ENCODE peak calls at places on chromosomes 3 and 15, in seven cellular contexts. One of them, this sample, is unnamed.

GRCh38 chr15:59642351-59642750 is 15.0 kb downstream of the GTF2A2 start:
- DNase-seq in prostate gland: no peak
- DNase-seq in H54: no peak
- DNase-seq in heart left ventricle: no peak
- DNase-seq in ovary: no peak
- DNase-seq in body of pancreas: no peak
- DNase-seq in IMR-90: no peak
- DNase-seq in this sample: no peak

GRCh38 chr3:139093840-139094239 is 49.1 kb upstream of the PRR23C start:
- DNase-seq in body of pancreas: no peak
- DNase-seq in IMR-90: no peak
- DNase-seq in ovary: no peak
- DNase-seq in prostate gland: no peak
- DNase-seq in heart left ventricle: no peak
- DNase-seq in H54: no peak
- DNase-seq in this sample: no peak

GRCh38 chr3:66450389-66451022 is 50.3 kb downstream of the LRIG1 start:
- DNase-seq in heart left ventricle: no peak
- DNase-seq in H54: no peak
- DNase-seq in prostate gland: peak; percentile 87
- DNase-seq in body of pancreas: peak; percentile 68
- DNase-seq in IMR-90: peak; percentile 76
- DNase-seq in ovary: peak; percentile 79
- DNase-seq in this sample: no peak

GRCh38 chr15:33279613-33280205 is 31.1 kb upstream of the RYR3 start:
- DNase-seq in H54: peak; percentile 19
- DNase-seq in prostate gland: no peak
- DNase-seq in heart left ventricle: no peak
- DNase-seq in IMR-90: no peak
- DNase-seq in body of pancreas: no peak
- DNase-seq in ovary: no peak
- DNase-seq in this sample: no peak

GRCh38 chr3:136750209-136750921 is 1.8 kb downstream of the STAG1 start:
- DNase-seq in H54: no peak
- DNase-seq in heart left ventricle: no peak
- DNase-seq in ovary: no peak
- DNase-seq in body of pancreas: no peak
- DNase-seq in IMR-90: no peak
- DNase-seq in prostate gland: no peak
- DNase-seq in this sample: peak; percentile 60

GRCh38 chr3:41265823-41266273 is 66.5 kb downstream of the CTNNB1 start:
- DNase-seq in IMR-90: peak; percentile 90
- DNase-seq in heart left ventricle: no peak
- DNase-seq in body of pancreas: no peak
- DNase-seq in prostate gland: no peak
- DNase-seq in H54: no peak
- DNase-seq in ovary: no peak
- DNase-seq in this sample: no peak

GRCh38 chr15:76401285-76401684 is 64.7 kb downstream of the ISL2 start:
- DNase-seq in IMR-90: peak; percentile 59
- DNase-seq in ovary: no peak
- DNase-seq in heart left ventricle: no peak
- DNase-seq in prostate gland: no peak
- DNase-seq in body of pancreas: no peak
- DNase-seq in H54: no peak
- DNase-seq in this sample: no peak

GRCh38 chr3:128226186-128226725 is 73.0 kb downstream of the EEFSEC start:
- DNase-seq in ovary: no peak
- DNase-seq in H54: no peak
- DNase-seq in IMR-90: no peak
- DNase-seq in body of pancreas: no peak
- DNase-seq in prostate gland: no peak
- DNase-seq in heart left ventricle: no peak
- DNase-seq in this sample: no peak

GRCh38 chr3:89314454-89314853 is 207.0 kb downstream of the EPHA3 start:
- DNase-seq in IMR-90: peak; percentile 44
- DNase-seq in ovary: no peak
- DNase-seq in H54: no peak
- DNase-seq in heart left ventricle: no peak
- DNase-seq in prostate gland: no peak
- DNase-seq in body of pancreas: no peak
- DNase-seq in this sample: no peak

GRCh38 chr3:73086071-73086494 is 24.6 kb downstream of the EBLN2 start:
- DNase-seq in prostate gland: peak; percentile 14
- DNase-seq in heart left ventricle: no peak
- DNase-seq in IMR-90: peak; percentile 43
- DNase-seq in ovary: peak; percentile 66
- DNase-seq in body of pancreas: peak; percentile 55
- DNase-seq in H54: no peak
- DNase-seq in this sample: peak; percentile 37

GRCh38 chr15:85781099-85781498 is 13.6 kb downstream of the KLHL25 start:
- DNase-seq in IMR-90: no peak
- DNase-seq in ovary: no peak
- DNase-seq in heart left ventricle: no peak
- DNase-seq in body of pancreas: no peak
- DNase-seq in H54: no peak
- DNase-seq in prostate gland: no peak
- DNase-seq in this sample: no peak

GRCh38 chr15:85778107-85778776 is 16.5 kb downstream of the KLHL25 start:
- DNase-seq in body of pancreas: no peak
- DNase-seq in ovary: no peak
- DNase-seq in H54: no peak
- DNase-seq in prostate gland: no peak
- DNase-seq in IMR-90: no peak
- DNase-seq in heart left ventricle: no peak
- DNase-seq in this sample: no peak

GRCh38 chr15:85773916-85774315 is 20.8 kb downstream of the KLHL25 start:
- DNase-seq in heart left ventricle: no peak
- DNase-seq in body of pancreas: no peak
- DNase-seq in H54: no peak
- DNase-seq in ovary: no peak
- DNase-seq in prostate gland: no peak
- DNase-seq in IMR-90: no peak
- DNase-seq in this sample: no peak

GRCh38 chr15:85780586-85780985 is 14.1 kb downstream of the KLHL25 start:
- DNase-seq in ovary: no peak
- DNase-seq in IMR-90: no peak
- DNase-seq in prostate gland: no peak
- DNase-seq in body of pancreas: no peak
- DNase-seq in heart left ventricle: no peak
- DNase-seq in H54: no peak
- DNase-seq in this sample: no peak

GRCh38 chr15:85777291-85778106 is 17.2 kb downstream of the KLHL25 start:
- DNase-seq in H54: no peak
- DNase-seq in heart left ventricle: no peak
- DNase-seq in prostate gland: no peak
- DNase-seq in body of pancreas: no peak
- DNase-seq in ovary: no peak
- DNase-seq in IMR-90: no peak
- DNase-seq in this sample: no peak
- TF ChIP-seq POLR2A in H54: no peak
- TF ChIP-seq POLR2A in heart left ventricle: no peak
- TF ChIP-seq POLR2A in prostate gland: no peak
- TF ChIP-seq POLR2A in body of pancreas: no peak
- TF ChIP-seq POLR2A in ovary: no peak
- TF ChIP-seq POLR2A in IMR-90: no peak
- TF ChIP-seq POLR2A in this sample: no peak

GRCh38 chr3:196219194-196219969 is 3.0 kb downstream of the SLC51A start:
- DNase-seq in heart left ventricle: no peak
- DNase-seq in H54: peak; percentile 94
- DNase-seq in body of pancreas: no peak
- DNase-seq in prostate gland: no peak
- DNase-seq in IMR-90: peak; percentile 88
- DNase-seq in ovary: peak; percentile 79
- DNase-seq in this sample: peak; percentile 37
- TF ChIP-seq POLR2A in heart left ventricle: no peak
- TF ChIP-seq POLR2A in H54: no peak
- TF ChIP-seq POLR2A in body of pancreas: no peak
- TF ChIP-seq POLR2A in prostate gland: no peak
- TF ChIP-seq POLR2A in IMR-90: no peak
- TF ChIP-seq POLR2A in ovary: peak; percentile 24
- TF ChIP-seq POLR2A in this sample: no peak

GRCh38 chr3:107431298-107432012 is 54.2 kb downstream of the CCDC54 start:
- DNase-seq in ovary: peak; percentile 81
- DNase-seq in prostate gland: peak; percentile 75
- DNase-seq in IMR-90: peak; percentile 50
- DNase-seq in H54: peak; percentile 72
- DNase-seq in body of pancreas: peak; percentile 73
- DNase-seq in heart left ventricle: peak; percentile 83
- DNase-seq in this sample: peak; percentile 73
- TF ChIP-seq POLR2A in ovary: peak; percentile 60
- TF ChIP-seq POLR2A in prostate gland: peak; percentile 63
- TF ChIP-seq POLR2A in IMR-90: no peak
- TF ChIP-seq POLR2A in H54: peak; percentile 68
- TF ChIP-seq POLR2A in body of pancreas: peak; percentile 71
- TF ChIP-seq POLR2A in heart left ventricle: no peak
- TF ChIP-seq POLR2A in this sample: peak; percentile 59

GRCh38 chr15:69319384-69320375 is 21.0 kb downstream of the PAQR5 start:
- DNase-seq in ovary: no peak
- DNase-seq in heart left ventricle: no peak
- DNase-seq in prostate gland: no peak
- DNase-seq in body of pancreas: no peak
- DNase-seq in H54: no peak
- DNase-seq in IMR-90: no peak
- DNase-seq in this sample: peak; percentile 41

GRCh38 chr15:69316281-69316680 is 17.6 kb downstream of the PAQR5 start:
- DNase-seq in prostate gland: no peak
- DNase-seq in body of pancreas: no peak
- DNase-seq in H54: no peak
- DNase-seq in ovary: no peak
- DNase-seq in IMR-90: no peak
- DNase-seq in heart left ventricle: no peak
- DNase-seq in this sample: no peak

GRCh38 chr15:69318033-69318432 is 19.3 kb downstream of the PAQR5 start:
- DNase-seq in IMR-90: no peak
- DNase-seq in ovary: no peak
- DNase-seq in heart left ventricle: no peak
- DNase-seq in body of pancreas: no peak
- DNase-seq in prostate gland: no peak
- DNase-seq in H54: no peak
- DNase-seq in this sample: no peak

GRCh38 chr15:69315402-69316110 is 16.8 kb downstream of the PAQR5 start:
- DNase-seq in H54: no peak
- DNase-seq in heart left ventricle: no peak
- DNase-seq in IMR-90: no peak
- DNase-seq in body of pancreas: no peak
- DNase-seq in ovary: no peak
- DNase-seq in prostate gland: no peak
- DNase-seq in this sample: no peak

DNA sequence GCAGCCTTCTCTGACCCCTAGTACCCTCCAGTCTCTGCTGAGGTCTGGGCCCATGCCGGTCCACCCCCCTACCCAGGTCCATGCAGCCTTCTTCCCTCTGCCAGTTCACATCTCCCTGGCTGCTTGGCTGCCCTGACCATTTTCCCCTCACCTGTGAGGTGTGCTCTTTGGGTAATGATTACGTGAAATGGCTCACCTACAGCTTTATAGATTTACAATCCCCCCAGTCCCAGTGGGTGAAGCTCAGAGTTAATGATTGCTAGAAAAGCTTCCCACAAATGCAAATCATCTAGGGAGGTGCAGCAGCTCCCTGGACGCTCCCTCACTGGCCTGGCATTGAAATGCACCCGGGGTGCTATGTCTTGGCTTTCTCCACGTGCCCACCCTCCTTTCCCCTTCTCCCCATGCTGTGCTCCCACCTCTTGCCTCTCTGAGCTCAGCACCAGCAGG is 18.7 kb downstream of the PAQR5 start:
- DNase-seq in IMR-90: no peak
- DNase-seq in prostate gland: no peak
- DNase-seq in H54: no peak
- DNase-seq in body of pancreas: no peak
- DNase-seq in heart left ventricle: no peak
- DNase-seq in ovary: no peak
- DNase-seq in this sample: no peak
- TF ChIP-seq POLR2A in IMR-90: no peak
- TF ChIP-seq POLR2A in prostate gland: no peak
- TF ChIP-seq POLR2A in H54: no peak
- TF ChIP-seq POLR2A in body of pancreas: no peak
- TF ChIP-seq POLR2A in heart left ventricle: no peak
- TF ChIP-seq POLR2A in ovary: no peak
- TF ChIP-seq POLR2A in this sample: no peak

GRCh38 chr3:184174646-184175492 is at the start of gene AP2M1:
- DNase-seq in ovary: peak; percentile 98
- DNase-seq in IMR-90: peak; percentile 100
- DNase-seq in heart left ventricle: peak; percentile 99
- DNase-seq in body of pancreas: peak; percentile 98
- DNase-seq in H54: peak; percentile 96
- DNase-seq in prostate gland: peak; percentile 98
- DNase-seq in this sample: peak; percentile 99
- TF ChIP-seq POLR2A in ovary: peak; percentile 70
- TF ChIP-seq POLR2A in IMR-90: peak; percentile 65
- TF ChIP-seq POLR2A in heart left ventricle: peak; percentile 40
- TF ChIP-seq POLR2A in body of pancreas: no peak
- TF ChIP-seq POLR2A in H54: peak; percentile 90
- TF ChIP-seq POLR2A in prostate gland: peak; percentile 89
- TF ChIP-seq POLR2A in this sample: peak; percentile 86

DNA sequence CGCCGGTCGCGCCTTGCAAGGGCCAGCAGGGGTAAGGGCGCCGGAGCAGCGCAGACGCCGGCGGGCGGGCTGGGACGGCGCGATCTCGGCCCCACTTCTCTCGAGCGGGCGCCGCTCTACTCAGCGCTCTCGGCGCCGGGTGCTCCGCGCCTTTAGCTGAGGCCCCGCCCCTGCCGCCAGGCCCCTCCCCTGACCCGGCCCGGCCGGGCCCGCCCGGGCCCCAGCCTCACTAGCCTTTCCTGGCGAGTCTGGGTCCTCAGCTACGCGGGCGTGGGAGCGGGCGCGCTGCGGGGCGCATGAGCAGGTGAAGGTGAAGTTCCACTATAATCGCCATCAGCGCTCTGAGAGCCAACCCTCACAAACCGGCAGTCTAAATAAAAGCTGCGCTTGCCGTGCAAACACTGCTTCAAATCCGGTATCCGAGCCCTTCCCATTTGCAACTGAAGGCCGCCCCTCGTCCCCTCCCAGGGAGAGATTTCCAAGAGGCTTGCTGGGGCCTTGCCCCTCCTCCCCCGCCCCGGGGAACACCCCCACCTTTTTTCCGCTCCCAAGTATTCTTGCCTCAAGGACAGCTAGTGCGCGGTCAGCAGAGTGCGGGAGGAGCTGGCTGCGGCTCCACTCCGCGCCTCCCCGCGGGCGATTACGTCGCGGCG is at the start of gene RPP25:
- DNase-seq in IMR-90: peak; percentile 21
- DNase-seq in body of pancreas: peak; percentile 82
- DNase-seq in H54: no peak
- DNase-seq in ovary: peak; percentile 81
- DNase-seq in prostate gland: peak; percentile 65
- DNase-seq in heart left ventricle: peak; percentile 90
- DNase-seq in this sample: peak; percentile 62
- TF ChIP-seq POLR2A in IMR-90: no peak
- TF ChIP-seq POLR2A in body of pancreas: peak; percentile 61
- TF ChIP-seq POLR2A in H54: no peak
- TF ChIP-seq POLR2A in ovary: peak; percentile 75
- TF ChIP-seq POLR2A in prostate gland: peak; percentile 54
- TF ChIP-seq POLR2A in heart left ventricle: no peak
- TF ChIP-seq POLR2A in this sample: peak; percentile 25